ENCODE peak calls at places on chromosomes 5 and 9, in six cellular contexts. V, A, B, W, U and E are unnamed samples. For H3K4me1, the result is how much of the 10 kb centered on the place peaks cover.

GRCh38 chr5:117624226-117624625 is 1049.6 kb upstream of the SEMA6A start:
- DNase-seq in V (no peak), A (no peak), B (no peak), W (no peak), U (no peak), E (no peak)

GRCh38 chr9:100756217-100756616 is 178.3 kb downstream of the CAVIN4 start:
- DNase-seq in V (no peak), A (no peak), B (no peak), W (no peak), U (no peak), E (no peak)

GRCh38 chr5:122924203-122924602 is 78.8 kb downstream of the SNX24 start:
- DNase-seq in V (no peak), A (no peak), B (no peak), W (no peak), U (no peak), E (no peak)

GRCh38 chr5:53006920-53007890 is 18.1 kb downstream of the ITGA2 start:
- DNase-seq in V (no peak), A (no peak), B (no peak), W (no peak), U (no peak), E (no peak)

GRCh38 chr9:112218908-112219307 is 43.8 kb upstream of the SUSD1 start:
- DNase-seq in V (no peak), A (no peak), B (no peak), W (no peak), U (no peak), E (no peak)

GRCh38 chr5:113663879-113664278 is 150.4 kb downstream of the YTHDC2 start:
- DNase-seq in V (peak), A (no peak), B (peak), W (no peak), U (no peak), E (no peak)

GRCh38 chr5:176743828-176744583 is 66.4 kb upstream of the UNC5A start:
- DNase-seq in V (no peak), A (peak), B (no peak), W (no peak), U (peak), E (no peak)

GRCh38 chr5:102617857-102618187 is 119.0 kb upstream of the SLCO6A1 start:
- DNase-seq in V (no peak), A (no peak), B (no peak), W (no peak), U (no peak), E (peak)

GRCh38 chr5:32110081-32110696 is 63.9 kb downstream of the GOLPH3 start:
- DNase-seq in V (no peak), A (no peak), B (no peak), W (no peak), U (no peak), E (no peak)

GRCh38 chr9:16206560-16206959 is 653.7 kb downstream of the CCDC171 start:
- DNase-seq in V (no peak), A (no peak), B (no peak), W (no peak), U (no peak), E (no peak)

GRCh38 chr5:107322936-107323335 is 347.8 kb downstream of the EFNA5 start:
- DNase-seq in V (no peak), A (no peak), B (no peak), W (no peak), U (no peak), E (no peak)

GRCh38 chr5:54630738-54631369 is 113.3 kb downstream of the SNX18 start:
- DNase-seq in V (no peak), A (no peak), B (no peak), W (no peak), U (no peak), E (no peak)

GRCh38 chr9:128120061-128120740 is 7.3 kb downstream of the PTGES2 start:
- DNase-seq in V (no peak), A (no peak), B (no peak), W (peak), U (peak), E (peak)

GRCh38 chr5:29077451-29077850 is 2039.1 kb upstream of the CDH9 start:
- DNase-seq in V (no peak), A (no peak), B (no peak), W (no peak), U (no peak), E (no peak)

GRCh38 chr9:86664603-86665002 is 282.7 kb downstream of the GAS1 start:
- DNase-seq in V (no peak), A (no peak), B (no peak), W (no peak), U (no peak), E (no peak)

GRCh38 chr5:2110137-2110933 is 227.6 kb upstream of the IRX4 start:
- DNase-seq in V (no peak), A (no peak), B (no peak), W (no peak), U (no peak), E (no peak)

GRCh38 chr9:95465115-95465514 is 51.7 kb downstream of the PTCH1 start:
- DNase-seq in V (no peak), A (no peak), B (no peak), W (no peak), U (no peak), E (no peak)

GRCh38 chr5:36150676-36151433 is 832 bp downstream of the LMBRD2 start:
- DNase-seq in V (peak), A (peak), B (peak), W (no peak), U (peak), E (no peak)
- TF ChIP-seq POLR2A in V (no peak), A (no peak), B (peak), W (no peak), U (no peak), E (no peak)

GRCh38 chr5:151775025-151775606 is 3.4 kb downstream of the G3BP1 start:
- DNase-seq in V (no peak), A (no peak), B (no peak), W (no peak), U (no peak), E (no peak)

GRCh38 chr5:151772029-151772867 is 494 bp downstream of the G3BP1 start:
- DNase-seq in V (no peak), A (no peak), B (peak), W (peak), U (peak), E (peak)

GRCh38 chr5:151771259-151772028 is at the start of gene G3BP1:
- DNase-seq in V (peak), A (peak), B (peak), W (peak), U (peak), E (peak)

GRCh38 chr5:151773979-151774378 is 2.2 kb downstream of the G3BP1 start:
- DNase-seq in V (no peak), A (no peak), B (no peak), W (no peak), U (no peak), E (no peak)

GRCh38 chr5:151772868-151773561 is 1.3 kb downstream of the G3BP1 start:
- DNase-seq in V (no peak), A (no peak), B (peak), W (no peak), U (no peak), E (no peak)
- H3K4me1 ChIP-seq in V (under half), A (under half), B (half or more), W (under half), U (under half), E (half or more)

GRCh38 chr9:130696139-130696650 is 2.6 kb downstream of the EXOSC2 start:
- DNase-seq in V (no peak), A (no peak), B (no peak), W (no peak), U (no peak), E (no peak)

GRCh38 chr9:130694205-130694604 is 625 bp downstream of the EXOSC2 start:
- DNase-seq in V (no peak), A (no peak), B (no peak), W (no peak), U (no peak), E (no peak)

GRCh38 chr9:130693101-130693425 is 517 bp upstream of the EXOSC2 start:
- DNase-seq in V (no peak), A (no peak), B (no peak), W (no peak), U (no peak), E (no peak)

GRCh38 chr9:130692365-130692764 is 1.2 kb upstream of the EXOSC2 start:
- DNase-seq in V (no peak), A (peak), B (no peak), W (peak), U (no peak), E (no peak)

GRCh38 chr9:130693426-130694191 is at the start of gene EXOSC2:
- DNase-seq in V (peak), A (peak), B (peak), W (peak), U (peak), E (peak)
- TF ChIP-seq POLR2A in V (peak), A (peak), B (peak), W (peak), U (peak), E (peak)

GRCh38 chr9:137744632-137745183 is 125.9 kb downstream of the EHMT1 start:
- DNase-seq in V (no peak), A (no peak), B (no peak), W (no peak), U (no peak), E (no peak)

GRCh38 chr9:137740311-137740710 is 121.5 kb downstream of the EHMT1 start:
- DNase-seq in V (no peak), A (peak), B (no peak), W (peak), U (no peak), E (peak)

GRCh38 chr9:137743695-137744094 is 124.9 kb downstream of the EHMT1 start:
- DNase-seq in V (no peak), A (no peak), B (no peak), W (no peak), U (no peak), E (no peak)

GRCh38 chr9:137741330-137741729 is 122.5 kb downstream of the EHMT1 start:
- DNase-seq in V (no peak), A (no peak), B (no peak), W (no peak), U (no peak), E (no peak)

GRCh38 chr9:137742698-137743097 is 123.9 kb downstream of the EHMT1 start:
- DNase-seq in V (no peak), A (no peak), B (no peak), W (no peak), U (no peak), E (no peak)
- H3K4me1 ChIP-seq in V (under half), A (under half), B (under half), W (under half), U (under half), E (under half)

GRCh38 chr5:170303564-170303963 is 6.0 kb upstream of the LCP2 start:
- DNase-seq in V (no peak), A (no peak), B (no peak), W (no peak), U (no peak), E (no peak)

GRCh38 chr5:170305016-170305645 is 7.6 kb upstream of the LCP2 start:
- DNase-seq in V (no peak), A (no peak), B (no peak), W (no peak), U (no peak), E (no peak)

GRCh38 chr5:170305646-170306025 is 8.1 kb upstream of the LCP2 start:
- DNase-seq in V (no peak), A (no peak), B (no peak), W (no peak), U (no peak), E (no peak)

GRCh38 chr5:170307575-170308465 is 10.2 kb upstream of the LCP2 start:
- DNase-seq in V (no peak), A (peak), B (peak), W (peak), U (no peak), E (peak)

GRCh38 chr5:170306381-170306790 is 8.8 kb upstream of the LCP2 start:
- DNase-seq in V (no peak), A (peak), B (peak), W (peak), U (no peak), E (peak)
- TF ChIP-seq POLR2A in V (no peak), A (no peak), B (peak), W (no peak), U (no peak), E (no peak)

GRCh38 chr9:116280529-116280928 is 126.9 kb downstream of the PAPPA start:
- DNase-seq in V (no peak), A (no peak), B (no peak), W (no peak), U (no peak), E (no peak)

GRCh38 chr9:116285320-116285719 is 131.7 kb downstream of the PAPPA start:
- DNase-seq in V (no peak), A (no peak), B (no peak), W (no peak), U (no peak), E (no peak)

GRCh38 chr9:116279230-116279629 is 125.6 kb downstream of the PAPPA start:
- DNase-seq in V (no peak), A (no peak), B (no peak), W (no peak), U (no peak), E (no peak)

GRCh38 chr9:116284518-116284917 is 130.9 kb downstream of the PAPPA start:
- DNase-seq in V (no peak), A (no peak), B (no peak), W (no peak), U (no peak), E (no peak)

GRCh38 chr9:116282598-116282997 is 129.0 kb downstream of the PAPPA start:
- DNase-seq in V (no peak), A (no peak), B (no peak), W (no peak), U (no peak), E (no peak)
- H3K4me1 ChIP-seq in V (under half), A (under half), B (under half), W (under half), U (under half), E (under half)